ENCODE peak calls at places on chromosomes 7 and 10, in six cellular contexts. J, I, P, X, Z and C are unnamed samples. For H3K9me3, the result is how much of the 10 kb centered on the place peaks cover.

GRCh38 chr10:78973901-78974408 is 94.8 kb upstream of the ZMIZ1 start:
- DNase-seq in J (peak), I (no peak), P (peak), X (no peak), Z (peak), C (peak)

GRCh38 chr10:25059990-25060389 is 43.6 kb downstream of the THNSL1 start:
- DNase-seq in J (no peak), I (no peak), P (no peak), X (peak), Z (peak), C (no peak)

GRCh38 chr7:86978804-86979506 is 80.5 kb downstream of the ELAPOR2 start:
- DNase-seq in J (no peak), I (no peak), P (no peak), X (no peak), Z (no peak), C (peak)

GRCh38 chr7:100373261-100373831 is at the start of gene PILRA:
- DNase-seq in J (peak), I (no peak), P (peak), X (no peak), Z (no peak), C (no peak)

GRCh38 chr7:133484135-133484534 is 231.3 kb downstream of the EXOC4 start:
- DNase-seq in J (no peak), I (peak), P (no peak), X (no peak), Z (no peak), C (peak)

GRCh38 chr10:53748319-53748718 is 975.7 kb upstream of the MBL2 start:
- DNase-seq in J (no peak), I (no peak), P (no peak), X (no peak), Z (no peak), C (no peak)

GRCh38 chr10:114615600-114616007 is 42.5 kb downstream of the ABLIM1 start:
- DNase-seq in J (no peak), I (no peak), P (no peak), X (no peak), Z (no peak), C (no peak)

GRCh38 chr7:30996261-30996660 is 32.5 kb downstream of the GHRHR start:
- DNase-seq in J (no peak), I (no peak), P (no peak), X (no peak), Z (no peak), C (no peak)

GRCh38 chr10:103930449-103930848 is 12.5 kb upstream of the STN1 start:
- DNase-seq in J (no peak), I (no peak), P (no peak), X (no peak), Z (no peak), C (no peak)

GRCh38 chr7:150986099-150986512 is 4.7 kb upstream of the NOS3 start:
- DNase-seq in J (no peak), I (peak), P (no peak), X (peak), Z (no peak), C (no peak)

GRCh38 chr7:11492307-11492706 is 339.7 kb downstream of the THSD7A start:
- DNase-seq in J (no peak), I (no peak), P (no peak), X (no peak), Z (no peak), C (no peak)

GRCh38 chr7:20220824-20221547 is 3.8 kb upstream of the MACC1 start:
- DNase-seq in J (no peak), I (no peak), P (no peak), X (no peak), Z (no peak), C (no peak)

GRCh38 chr7:39700932-39701331 is 77.6 kb downstream of the RALA start:
- DNase-seq in J (no peak), I (no peak), P (no peak), X (no peak), Z (no peak), C (no peak)

GRCh38 chr7:107327986-107328569 is 141.8 kb upstream of the GPR22 start:
- DNase-seq in J (no peak), I (no peak), P (no peak), X (no peak), Z (no peak), C (no peak)

GRCh38 chr10:13051126-13051694 is 48.8 kb upstream of the OPTN start:
- DNase-seq in J (no peak), I (no peak), P (no peak), X (no peak), Z (no peak), C (no peak)

GRCh38 chr10:116470071-116470470 is 42.4 kb downstream of the PNLIPRP3 start:
- DNase-seq in J (no peak), I (no peak), P (no peak), X (no peak), Z (no peak), C (no peak)

GRCh38 chr10:71234970-71235681 is 22.8 kb downstream of the UNC5B start:
- DNase-seq in J (peak), I (no peak), P (no peak), X (no peak), Z (no peak), C (no peak)

GRCh38 chr10:126598009-126598408 is 72.5 kb downstream of the C10orf90 start:
- DNase-seq in J (no peak), I (no peak), P (no peak), X (peak), Z (peak), C (no peak)

GRCh38 chr10:70367195-70367796 is 15.1 kb downstream of the LRRC20 start:
- DNase-seq in J (no peak), I (no peak), P (no peak), X (no peak), Z (no peak), C (no peak)

GRCh38 chr7:145269418-145270161 is 433.7 kb upstream of the TPK1 start:
- DNase-seq in J (peak), I (no peak), P (peak), X (no peak), Z (no peak), C (no peak)
- H3K9me3 ChIP-seq in J (under half), I (under half), P (under half), X (under half), Z (under half), C (under half)

GRCh38 chr10:61284222-61284890 is 168.8 kb downstream of the TMEM26 start:
- DNase-seq in J (no peak), I (no peak), P (no peak), X (no peak), Z (peak), C (peak)
- H3K4me3 ChIP-seq in J (no peak), I (no peak), P (no peak), X (no peak), Z (no peak), C (no peak)

DNA sequence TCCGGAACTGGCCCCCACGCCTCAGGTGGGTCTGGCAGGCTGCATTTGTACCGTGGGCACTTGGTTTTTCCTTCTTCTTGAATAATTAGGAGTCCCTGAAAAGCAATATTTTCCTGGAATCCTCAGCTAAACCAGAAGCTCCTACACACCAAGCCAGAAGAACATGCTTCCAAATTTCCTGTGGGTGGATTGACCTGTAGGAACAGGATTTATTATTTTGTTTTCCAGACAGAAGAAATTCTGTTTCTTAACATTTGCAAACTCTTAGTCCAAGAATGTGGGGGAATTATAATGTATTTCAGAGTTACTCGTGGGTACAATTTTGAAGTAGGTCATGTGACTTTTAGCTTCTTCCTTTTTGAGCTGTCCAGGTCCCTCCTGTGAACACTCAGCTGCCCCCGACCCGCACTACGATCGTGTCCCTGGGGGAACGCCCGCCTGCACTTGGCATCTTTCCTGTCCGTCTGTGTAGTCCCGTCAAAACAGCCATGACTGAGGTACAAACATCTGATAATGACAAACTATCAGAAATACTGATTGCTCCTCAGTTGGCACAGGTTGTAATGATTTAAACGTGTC is 27.7 kb upstream of the VIPR2 start:
- DNase-seq in J (no peak), I (no peak), P (no peak), X (no peak), Z (no peak), C (no peak)
- H3K9me3 ChIP-seq in J (under half), I (under half), P (under half), X (under half), Z (under half), C (under half)

GRCh38 chr7:1354661-1355567 is 104.4 kb downstream of the MICALL2 start:
- DNase-seq in J (peak), I (no peak), P (peak), X (no peak), Z (no peak), C (peak)
- H3K4me3 ChIP-seq in J (no peak), I (no peak), P (no peak), X (no peak), Z (no peak), C (no peak)

DNA sequence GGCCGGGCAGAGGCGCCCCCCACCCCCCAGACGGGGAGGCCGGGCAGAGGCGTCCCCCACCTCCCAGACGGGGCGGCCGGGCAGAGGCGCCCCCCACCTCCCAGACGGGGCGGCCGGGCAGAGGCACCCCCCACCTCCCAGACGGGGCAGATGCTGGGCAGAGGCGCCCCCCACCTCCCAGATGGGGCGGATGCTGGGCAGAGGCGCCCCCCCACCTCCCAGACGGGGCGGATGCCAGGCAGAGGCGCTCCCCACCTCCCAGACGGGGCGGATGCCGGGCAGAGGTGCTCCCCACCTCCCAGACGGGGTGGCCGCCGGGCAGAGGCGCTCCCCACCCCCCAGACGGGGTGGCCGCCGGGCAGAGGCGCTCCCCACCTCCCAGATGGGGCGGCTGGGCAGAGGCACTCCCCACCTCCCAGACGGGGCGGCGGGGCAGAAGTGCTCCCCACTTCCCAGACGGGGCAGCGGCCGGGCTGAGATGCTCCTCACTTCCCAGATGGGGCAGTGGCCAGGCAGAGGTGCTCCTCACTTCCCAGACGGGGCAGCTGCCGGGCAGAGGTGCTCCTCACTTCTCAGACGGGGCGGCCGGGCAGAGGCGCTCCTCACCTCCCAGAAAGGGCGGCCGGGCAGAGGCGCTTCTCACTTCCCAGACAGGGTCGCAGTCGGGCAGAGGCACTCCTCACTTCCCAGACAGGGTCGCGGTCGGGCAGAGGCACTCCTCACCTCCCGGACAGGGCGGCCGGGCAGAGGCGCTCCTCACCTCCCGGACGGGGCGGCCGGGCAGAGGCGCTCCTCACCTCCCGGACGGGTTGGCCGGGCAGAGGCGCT is 53.6 kb downstream of the ENTPD1 start:
- DNase-seq in J (peak), I (no peak), P (no peak), X (no peak), Z (no peak), C (no peak)
- H3K9me3 ChIP-seq in J (under half), I (under half), P (under half), X (under half), Z (under half), C (under half)

GRCh38 chr7:92754756-92755581 is 81.4 kb downstream of the CDK6 start:
- DNase-seq in J (no peak), I (no peak), P (no peak), X (no peak), Z (no peak), C (no peak)
- H3K4me3 ChIP-seq in J (no peak), I (no peak), P (no peak), X (no peak), Z (no peak), C (no peak)

DNA sequence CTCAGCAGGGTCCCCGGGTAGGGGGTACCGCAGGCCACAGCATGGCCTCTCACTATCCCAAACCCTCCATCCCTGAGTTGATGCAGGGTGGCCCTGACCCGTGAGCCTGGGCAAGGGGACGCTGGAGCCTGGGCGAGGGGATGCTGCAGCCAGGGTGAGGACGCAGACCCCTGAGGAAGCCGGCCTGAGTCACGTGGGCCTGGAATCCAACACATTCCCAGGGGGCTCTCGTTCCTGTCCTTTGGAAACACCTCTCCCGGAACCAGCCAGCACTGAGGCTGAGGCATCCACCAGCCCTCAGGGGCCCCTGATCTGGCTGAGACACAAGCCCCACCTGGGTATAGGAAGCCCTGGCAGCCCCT is 61.5 kb upstream of the NKX6-2 start:
- DNase-seq in J (no peak), I (no peak), P (peak), X (no peak), Z (no peak), C (no peak)
- H3K9me3 ChIP-seq in J (under half), I (under half), P (under half), X (under half), Z (under half), C (under half)